ENCODE peak calls at places on chromosomes 6 and 20, in eight cellular contexts. O is heart left ventricle; L is GM03348; R is left cardiac atrium; A is stomach; T is tibial artery; J is effector CD4-positive, alpha-beta T cell; V is foreskin fibroblast. Y is an unnamed sample.

GRCh38 chr6:4637691-4638433 is 138.3 kb upstream of the CDYL start:
- DNase-seq in O (no peak), L (peak), R (no peak), A (no peak), T (no peak), J (no peak), V (peak), Y (peak)

GRCh38 chr6:34305497-34305896 is 56.7 kb upstream of the SMIM29 start:
- DNase-seq in O (no peak), L (no peak), R (no peak), A (no peak), T (no peak), J (no peak), V (no peak), Y (no peak)

GRCh38 chr20:50621068-50621467 is 70.3 kb downstream of the RIPOR3 start:
- DNase-seq in O (no peak), L (no peak), R (no peak), A (no peak), T (no peak), J (no peak), V (no peak), Y (no peak)

GRCh38 chr20:4092136-4092479 is 76.8 kb upstream of the RNF24 start:
- DNase-seq in O (no peak), L (no peak), R (no peak), A (no peak), T (no peak), J (no peak), V (no peak), Y (no peak)

GRCh38 chr6:74128536-74128935 is 432.5 kb downstream of the CD109 start:
- DNase-seq in O (no peak), L (no peak), R (no peak), A (no peak), T (no peak), J (no peak), V (peak), Y (no peak)

GRCh38 chr6:105747823-105748405 is 338.2 kb upstream of the PRDM1 start:
- DNase-seq in O (no peak), L (no peak), R (no peak), A (no peak), T (no peak), J (no peak), V (no peak), Y (no peak)

GRCh38 chr6:141808662-141809061 is 324.1 kb upstream of the GJE1 start:
- DNase-seq in O (no peak), L (no peak), R (no peak), A (no peak), T (no peak), J (no peak), V (no peak), Y (no peak)

GRCh38 chr6:55812509-55812908 is 62.9 kb downstream of the BMP5 start:
- DNase-seq in O (no peak), L (no peak), R (no peak), A (no peak), T (no peak), J (no peak), V (no peak), Y (no peak)

GRCh38 chr20:40134176-40134575 is 554.9 kb downstream of the MAFB start:
- DNase-seq in O (no peak), L (no peak), R (no peak), A (no peak), T (no peak), J (no peak), V (no peak), Y (no peak)

GRCh38 chr6:108116781-108117426 is 42.4 kb upstream of the OSTM1 start:
- DNase-seq in O (no peak), L (no peak), R (no peak), A (no peak), T (no peak), J (no peak), V (no peak), Y (no peak)

GRCh38 chr6:36618366-36619355 is 24.5 kb downstream of the SRSF3 start:
- DNase-seq in O (no peak), L (no peak), R (no peak), A (no peak), T (peak), J (no peak), V (no peak), Y (no peak)

GRCh38 chr6:41689171-41690008 is 46.0 kb downstream of the TFEB start:
- DNase-seq in O (no peak), L (peak), R (no peak), A (peak), T (peak), J (no peak), V (peak), Y (no peak)

GRCh38 chr20:23115823-23116222 is 29.7 kb upstream of the CD93 start:
- DNase-seq in O (no peak), L (no peak), R (no peak), A (no peak), T (peak), J (no peak), V (peak), Y (no peak)

GRCh38 chr6:18308070-18308735 is 43.9 kb upstream of the DEK start:
- DNase-seq in O (no peak), L (peak), R (no peak), A (no peak), T (no peak), J (no peak), V (peak), Y (no peak)